ENCODE peak calls at places on chromosomes 12 and 14, in four cellular contexts. One of them, this sample, is unnamed.

GRCh38 chr14:31950760-31951637 is 126.1 kb upstream of the ARHGAP5 start:
- DNase-seq in WTC11: peak; percentile 45
- DNase-seq in HepG2: no peak
- DNase-seq in K562: peak; percentile 35
- DNase-seq in this sample: peak; percentile 56

GRCh38 chr14:104360522-104360921 is 219.0 kb upstream of the C14orf180 start:
- DNase-seq in WTC11: no peak
- DNase-seq in HepG2: no peak
- DNase-seq in K562: no peak
- DNase-seq in this sample: no peak

GRCh38 chr14:23175823-23176222 is 7.6 kb downstream of the SLC7A8 start:
- DNase-seq in WTC11: no peak
- DNase-seq in HepG2: no peak
- DNase-seq in K562: no peak
- DNase-seq in this sample: no peak

GRCh38 chr12:13959131-13959734 is 22.2 kb downstream of the GRIN2B start:
- DNase-seq in WTC11: peak; percentile 25
- DNase-seq in HepG2: no peak
- DNase-seq in K562: no peak
- DNase-seq in this sample: no peak

GRCh38 chr12:110780448-110780847 is 37.8 kb upstream of the PPP1CC start:
- DNase-seq in WTC11: no peak
- DNase-seq in HepG2: no peak
- DNase-seq in K562: no peak
- DNase-seq in this sample: no peak

GRCh38 chr12:120640840-120641833 is 711 bp downstream of the CABP1 start:
- DNase-seq in WTC11: peak; percentile 84
- DNase-seq in HepG2: peak; percentile 22
- DNase-seq in K562: peak; percentile 66
- DNase-seq in this sample: peak; percentile 66

GRCh38 chr14:104687601-104688504 is 1.6 kb upstream of the INF2 start:
- DNase-seq in WTC11: peak; percentile 64
- DNase-seq in HepG2: peak; percentile 84
- DNase-seq in K562: no peak
- DNase-seq in this sample: no peak

GRCh38 chr12:202081-202731 is 11.8 kb downstream of the SLC6A12 start:
- DNase-seq in WTC11: peak; percentile 64
- DNase-seq in HepG2: no peak
- DNase-seq in K562: no peak
- DNase-seq in this sample: no peak

GRCh38 chr14:31030406-31030805 is 4.2 kb upstream of the STRN3 start:
- DNase-seq in WTC11: no peak
- DNase-seq in HepG2: no peak
- DNase-seq in K562: no peak
- DNase-seq in this sample: no peak

GRCh38 chr14:53043107-53043704 is 92.4 kb upstream of the FERMT2 start:
- DNase-seq in WTC11: no peak
- DNase-seq in HepG2: no peak
- DNase-seq in K562: no peak
- DNase-seq in this sample: no peak

GRCh38 chr12:4960547-4960946 is 50.8 kb downstream of the KCNA1 start:
- DNase-seq in WTC11: no peak
- DNase-seq in HepG2: no peak
- DNase-seq in K562: no peak
- DNase-seq in this sample: no peak

GRCh38 chr12:94148841-94149780 is 734 bp downstream of the PLXNC1 start:
- DNase-seq in WTC11: peak; percentile 75
- DNase-seq in HepG2: no peak
- DNase-seq in K562: no peak
- DNase-seq in this sample: peak; percentile 66

GRCh38 chr12:114013601-114014345 is 47.6 kb upstream of the RBM19 start:
- DNase-seq in WTC11: peak; percentile 52
- DNase-seq in HepG2: peak; percentile 39
- DNase-seq in K562: peak; percentile 14
- DNase-seq in this sample: peak; percentile 26

GRCh38 chr12:115176741-115177400 is 492.9 kb upstream of the TBX3 start:
- DNase-seq in WTC11: no peak
- DNase-seq in HepG2: no peak
- DNase-seq in K562: no peak
- DNase-seq in this sample: no peak

GRCh38 chr12:76880156-76881023 is 1.6 kb upstream of the CSRP2 start:
- DNase-seq in WTC11: no peak
- DNase-seq in HepG2: peak; percentile 21
- DNase-seq in K562: no peak
- DNase-seq in this sample: no peak

GRCh38 chr12:76876696-76877229 is 2.1 kb downstream of the CSRP2 start:
- DNase-seq in WTC11: no peak
- DNase-seq in HepG2: no peak
- DNase-seq in K562: no peak
- DNase-seq in this sample: no peak

GRCh38 chr12:76879710-76880025 is 849 bp upstream of the CSRP2 start:
- DNase-seq in WTC11: no peak
- DNase-seq in HepG2: no peak
- DNase-seq in K562: no peak
- DNase-seq in this sample: peak; percentile 73

GRCh38 chr12:76878899-76879709 is at the start of gene CSRP2:
- DNase-seq in WTC11: peak; percentile 95
- DNase-seq in HepG2: peak; percentile 79
- DNase-seq in K562: peak; percentile 90
- DNase-seq in this sample: peak; percentile 89

DNA sequence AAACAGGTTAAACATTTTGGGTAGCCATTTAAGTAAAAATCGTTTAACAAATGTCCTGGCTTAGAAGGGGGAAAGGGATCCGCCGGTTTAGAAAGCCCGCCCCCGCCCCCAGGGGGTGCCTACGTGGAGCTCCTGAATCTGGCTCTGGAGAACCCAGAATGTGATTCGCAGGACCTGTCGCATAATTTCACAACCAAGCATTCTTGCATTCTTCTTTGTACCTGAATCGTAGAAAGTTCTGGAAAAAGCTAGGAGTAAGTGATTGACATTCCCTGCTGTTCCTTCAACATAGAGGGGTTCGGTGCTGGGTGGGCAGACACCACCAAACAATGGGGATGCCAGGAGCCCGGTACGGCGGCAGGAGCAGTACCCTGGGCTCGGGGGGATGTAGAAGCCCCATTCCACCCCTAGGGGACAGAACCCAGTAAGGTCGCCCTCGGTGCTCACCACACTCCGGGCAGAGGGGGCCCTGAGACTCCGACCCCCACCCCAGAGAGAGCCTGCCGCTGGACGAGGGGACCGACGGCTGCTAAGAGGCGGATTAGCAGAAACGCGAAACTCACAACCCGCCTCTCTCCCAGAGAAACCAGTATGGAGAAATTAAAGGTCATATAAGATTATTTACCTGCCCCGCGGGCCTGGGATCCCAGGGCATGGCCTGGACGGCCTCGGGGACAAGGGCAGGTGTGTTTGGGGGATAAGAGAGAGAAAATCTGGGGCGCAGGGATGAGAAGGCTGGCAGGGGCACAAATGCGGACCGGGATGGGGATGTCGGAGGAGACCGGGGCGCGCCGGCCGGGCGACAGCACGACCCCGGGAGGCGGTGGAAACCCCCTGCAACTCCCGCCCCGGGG is 547 bp downstream of the CSRP2 start:
- DNase-seq in WTC11: peak; percentile 74
- DNase-seq in HepG2: peak; percentile 23
- DNase-seq in K562: peak; percentile 51
- DNase-seq in this sample: peak; percentile 35
- TF ChIP-seq ELF4 in WTC11: no peak
- TF ChIP-seq ELF4 in HepG2: no peak
- TF ChIP-seq ELF4 in K562: no peak
- TF ChIP-seq ELF4 in this sample: no peak

GRCh38 chr12:6093764-6094163 is 30.7 kb downstream of the VWF start:
- DNase-seq in WTC11: no peak
- DNase-seq in HepG2: no peak
- DNase-seq in K562: no peak
- DNase-seq in this sample: no peak

GRCh38 chr12:6095269-6095668 is 29.2 kb downstream of the VWF start:
- DNase-seq in WTC11: no peak
- DNase-seq in HepG2: no peak
- DNase-seq in K562: no peak
- DNase-seq in this sample: no peak

GRCh38 chr12:6091786-6092566 is 32.5 kb downstream of the VWF start:
- DNase-seq in WTC11: no peak
- DNase-seq in HepG2: no peak
- DNase-seq in K562: no peak
- DNase-seq in this sample: no peak

GRCh38 chr12:6090786-6091185 is 33.7 kb downstream of the VWF start:
- DNase-seq in WTC11: no peak
- DNase-seq in HepG2: peak; percentile 26
- DNase-seq in K562: no peak
- DNase-seq in this sample: no peak

DNA sequence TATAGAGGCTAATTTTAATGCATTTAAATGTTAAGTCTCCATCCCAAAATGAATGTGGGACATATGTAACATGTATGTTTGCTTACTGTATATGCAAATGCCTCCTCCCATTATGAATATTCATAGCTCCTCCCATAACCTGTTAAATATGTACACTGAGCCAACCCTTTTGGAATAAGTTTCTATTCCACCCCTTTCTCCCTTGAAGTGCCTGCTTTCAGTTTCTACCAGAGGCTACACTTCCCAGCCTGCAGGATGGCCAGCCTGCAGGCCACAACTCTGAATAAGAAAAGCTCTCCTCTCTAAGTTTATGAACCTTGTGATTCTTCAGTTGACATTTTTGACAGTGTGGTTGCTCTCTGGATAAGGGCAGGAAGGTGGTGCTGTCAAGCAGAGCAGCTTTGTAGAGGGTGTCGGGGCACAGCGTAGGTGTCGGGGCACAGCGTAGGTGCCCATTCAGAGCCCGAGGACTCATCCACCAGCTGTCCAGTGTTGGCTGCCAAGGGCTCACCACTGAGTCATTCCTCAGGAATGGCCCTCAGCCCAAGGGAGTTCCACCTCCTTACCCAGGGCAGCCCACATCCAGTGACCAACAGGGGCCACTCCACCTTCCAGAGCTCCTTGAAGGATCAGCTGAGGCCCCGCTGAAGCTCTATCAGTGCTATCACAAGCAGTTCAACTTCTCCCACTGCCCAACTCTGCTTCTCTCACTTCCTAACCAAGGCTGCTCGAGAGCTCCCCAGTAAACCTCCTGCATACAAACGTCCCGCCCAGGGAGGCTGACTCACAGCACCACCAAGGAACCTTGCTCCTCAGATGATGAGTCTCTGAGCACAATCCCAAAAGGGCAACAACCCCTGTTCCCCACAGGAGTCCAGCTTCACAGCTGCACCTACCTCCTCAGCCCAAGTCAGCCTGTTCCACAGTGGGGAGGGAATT is 31.4 kb downstream of the VWF start:
- DNase-seq in WTC11: no peak
- DNase-seq in HepG2: no peak
- DNase-seq in K562: no peak
- DNase-seq in this sample: no peak
- TF ChIP-seq ELF4 in WTC11: no peak
- TF ChIP-seq ELF4 in HepG2: no peak
- TF ChIP-seq ELF4 in K562: no peak
- TF ChIP-seq ELF4 in this sample: no peak

GRCh38 chr14:99742509-99743487 is 50.4 kb upstream of the EML1 start:
- DNase-seq in WTC11: no peak
- DNase-seq in HepG2: no peak
- DNase-seq in K562: no peak
- DNase-seq in this sample: no peak

GRCh38 chr14:99740411-99740810 is 52.8 kb upstream of the EML1 start:
- DNase-seq in WTC11: no peak
- DNase-seq in HepG2: no peak
- DNase-seq in K562: no peak
- DNase-seq in this sample: no peak

GRCh38 chr14:99742074-99742473 is 51.1 kb upstream of the EML1 start:
- DNase-seq in WTC11: no peak
- DNase-seq in HepG2: no peak
- DNase-seq in K562: no peak
- DNase-seq in this sample: no peak

GRCh38 chr14:99744199-99744872 is 48.9 kb upstream of the EML1 start:
- DNase-seq in WTC11: peak; percentile 44
- DNase-seq in HepG2: no peak
- DNase-seq in K562: no peak
- DNase-seq in this sample: no peak

DNA sequence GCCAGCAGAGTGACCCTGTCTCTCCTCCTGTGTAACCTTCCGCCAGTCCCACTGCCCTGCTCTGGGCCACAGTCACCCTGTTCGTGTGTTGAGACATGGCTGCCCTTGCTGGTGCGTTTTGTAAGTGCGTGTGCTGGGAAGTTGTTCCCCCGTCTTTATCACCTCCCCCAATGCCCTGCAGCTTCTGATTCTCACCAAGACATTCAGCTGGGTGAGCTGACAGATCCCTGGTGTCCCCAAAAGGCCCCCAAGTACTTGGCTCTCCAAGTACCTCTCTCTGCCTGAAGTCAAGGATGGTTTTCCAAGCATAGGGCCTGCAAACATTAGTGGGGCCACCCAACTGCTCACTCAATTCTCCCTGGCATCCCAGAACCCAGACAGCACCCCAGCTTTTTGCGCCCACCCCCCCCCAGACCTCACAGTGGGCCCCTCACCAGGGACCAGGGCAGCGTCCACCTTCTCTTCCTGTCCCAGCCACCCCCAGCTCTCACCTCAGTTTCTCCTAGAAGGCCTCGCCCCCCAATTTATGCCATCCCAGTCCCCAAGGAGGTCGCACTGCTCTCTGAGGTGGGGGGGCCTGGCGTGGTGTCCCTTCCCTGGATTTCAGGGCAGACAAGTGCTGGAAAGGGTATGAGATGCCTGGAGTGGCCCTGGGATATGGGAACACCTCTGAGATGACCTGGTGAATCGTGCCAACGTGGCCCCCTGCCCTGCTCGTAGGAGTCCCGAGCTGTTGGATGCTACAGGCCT is 51.8 kb upstream of the EML1 start:
- DNase-seq in WTC11: no peak
- DNase-seq in HepG2: no peak
- DNase-seq in K562: no peak
- DNase-seq in this sample: no peak
- TF ChIP-seq ELF4 in WTC11: no peak
- TF ChIP-seq ELF4 in HepG2: no peak
- TF ChIP-seq ELF4 in K562: no peak
- TF ChIP-seq ELF4 in this sample: no peak

GRCh38 chr12:51270067-51270846 is at the start of gene SMAGP:
- DNase-seq in WTC11: peak; percentile 84
- DNase-seq in HepG2: peak; percentile 40
- DNase-seq in K562: peak; percentile 75
- DNase-seq in this sample: peak; percentile 56
- TF ChIP-seq ELF4 in WTC11: no peak
- TF ChIP-seq ELF4 in HepG2: no peak
- TF ChIP-seq ELF4 in K562: no peak
- TF ChIP-seq ELF4 in this sample: no peak

GRCh38 chr12:53274445-53274844 is 6.3 kb downstream of the ESPL1 start:
- DNase-seq in WTC11: no peak
- DNase-seq in HepG2: no peak
- DNase-seq in K562: no peak
- DNase-seq in this sample: no peak

GRCh38 chr12:53265783-53266182 is 2.3 kb upstream of the ESPL1 start:
- DNase-seq in WTC11: no peak
- DNase-seq in HepG2: no peak
- DNase-seq in K562: no peak
- DNase-seq in this sample: no peak

GRCh38 chr12:53267309-53268008 is 640 bp upstream of the ESPL1 start:
- DNase-seq in WTC11: no peak
- DNase-seq in HepG2: no peak
- DNase-seq in K562: peak; percentile 26
- DNase-seq in this sample: no peak

GRCh38 chr12:53268009-53268636 is at the start of gene ESPL1:
- DNase-seq in WTC11: peak; percentile 89
- DNase-seq in HepG2: peak; percentile 65
- DNase-seq in K562: peak; percentile 90
- DNase-seq in this sample: peak; percentile 88

GRCh38 chr12:53268637-53269562 is 801 bp downstream of the ESPL1 start:
- DNase-seq in WTC11: no peak
- DNase-seq in HepG2: no peak
- DNase-seq in K562: peak; percentile 24
- DNase-seq in this sample: no peak
- TF ChIP-seq ELF4 in WTC11: no peak
- TF ChIP-seq ELF4 in HepG2: no peak
- TF ChIP-seq ELF4 in K562: no peak
- TF ChIP-seq ELF4 in this sample: no peak

This sample was measured in HEK293T.